ENCODE peak calls at places on chromosomes 13 and 19, in four cellular contexts. Z is NCI-H1105; G is hippocampal formation; N is stimulated activated CD4-positive, alpha-beta T cell treated with anti-CD3 and anti-CD28 coated beads, TNF-alpha, amount 100 ng/mL, for 48 hours. X is an unnamed sample.

GRCh38 chr13:94433055-94433947 is 46.2 kb downstream of the DCT start:
- DNase-seq in Z (no peak), G (no peak), N (no peak), X (no peak)

GRCh38 chr13:42883771-42884170 is 102.4 kb downstream of the FAM216B start:
- DNase-seq in Z (no peak), G (no peak), N (no peak), X (no peak)

GRCh38 chr13:108460043-108460442 is 169.4 kb upstream of the MYO16 start:
- DNase-seq in Z (no peak), G (no peak), N (no peak), X (no peak)

GRCh38 chr13:40152145-40152544 is 496.7 kb downstream of the COG6 start:
- DNase-seq in Z (no peak), G (no peak), N (no peak), X (no peak)

GRCh38 chr13:72144625-72145024 is 277.6 kb upstream of the DACH1 start:
- DNase-seq in Z (no peak), G (no peak), N (no peak), X (no peak)

GRCh38 chr19:45940515-45940805 is 25.9 kb upstream of the NANOS2 start:
- DNase-seq in Z (no peak), G (no peak), N (no peak), X (no peak)

GRCh38 chr19:373391-374182 is 29.0 kb upstream of the MIER2 start:
- DNase-seq in Z (no peak), G (no peak), N (no peak), X (no peak)

GRCh38 chr19:39927524-39928356 is 6.7 kb downstream of the FCGBP start:
- DNase-seq in Z (no peak), G (no peak), N (no peak), X (no peak)

GRCh38 chr19:40493778-40494177 is 27.0 kb downstream of the SPTBN4 start:
- DNase-seq in Z (no peak), G (no peak), N (no peak), X (no peak)

GRCh38 chr19:15629003-15629880 is 11.5 kb upstream of the CYP4F3 start:
- DNase-seq in Z (peak; percentile 48), G (peak; percentile 69), N (peak; percentile 81), X (peak; percentile 85)

GRCh38 chr13:23755040-23755439 is 134.2 kb downstream of the MIPEP start:
- DNase-seq in Z (no peak), G (no peak), N (no peak), X (no peak)

GRCh38 chr13:91721413-91721812 is 323.0 kb downstream of the GPC5 start:
- DNase-seq in Z (no peak), G (no peak), N (no peak), X (no peak)

GRCh38 chr19:16435238-16435911 is 36.4 kb downstream of the EPS15L1 start:
- DNase-seq in Z (no peak), G (no peak), N (no peak), X (no peak)

GRCh38 chr19:34504809-34505291 is 23.3 kb downstream of the WTIP start:
- DNase-seq in Z (no peak), G (no peak), N (no peak), X (no peak)

GRCh38 chr13:80116107-80116506 is 224.8 kb downstream of the SPRY2 start:
- DNase-seq in Z (no peak), G (no peak), N (no peak), X (no peak)

GRCh38 chr19:49692102-49692599 is 1.2 kb downstream of the CPT1C start:
- DNase-seq in Z (no peak), G (no peak), N (no peak), X (no peak)

GRCh38 chr13:96089749-96090239 is at the start of gene HS6ST3:
- DNase-seq in Z (peak; percentile 57), G (no peak), N (no peak), X (no peak)

GRCh38 chr13:91946498-91947070 is 548.2 kb downstream of the GPC5 start:
- DNase-seq in Z (no peak), G (no peak), N (no peak), X (no peak)

GRCh38 chr13:100803091-100803490 is 128.5 kb upstream of the TMTC4 start:
- DNase-seq in Z (no peak), G (no peak), N (no peak), X (no peak)

GRCh38 chr13:114229486-114229885 is 5.2 kb upstream of the CDC16 start:
- DNase-seq in Z (no peak), G (no peak), N (no peak), X (no peak)

GRCh38 chr19:35166100-35167063 is 11.8 kb downstream of the FXYD5 start:
- DNase-seq in Z (no peak), G (no peak), N (no peak), X (no peak)

GRCh38 chr19:4302238-4302630 is at the start of gene TMIGD2:
- DNase-seq in Z (no peak), G (no peak), N (no peak), X (no peak)

GRCh38 chr19:10113964-10114650 is 2.6 kb downstream of the P2RY11 start:
- DNase-seq in Z (no peak), G (no peak), N (no peak), X (no peak)

GRCh38 chr19:39377373-39378362 is 13.2 kb downstream of the PAF1 start:
- DNase-seq in Z (no peak), G (no peak), N (no peak), X (no peak)

GRCh38 chr13:97853550-97853949 is 99.9 kb upstream of the IPO5 start:
- DNase-seq in Z (no peak), G (no peak), N (no peak), X (no peak)

GRCh38 chr19:1904385-1905070 is 671 bp upstream of the ADAT3 start:
- DNase-seq in Z (no peak), G (peak; percentile 17), N (no peak), X (no peak)

GRCh38 chr19:57302020-57302465 is 18.2 kb upstream of the ZNF543 start:
- DNase-seq in Z (no peak), G (no peak), N (no peak), X (no peak)

GRCh38 chr19:54209058-54209747 is 8.5 kb downstream of the RPS9 start:
- DNase-seq in Z (no peak), G (no peak), N (no peak), X (peak; percentile 20)

GRCh38 chr13:43397110-43397509 is 373.7 kb downstream of the DNAJC15 start:
- DNase-seq in Z (no peak), G (no peak), N (no peak), X (no peak)

GRCh38 chr19:7636691-7637373 is at the start of gene STXBP2:
- DNase-seq in Z (peak; percentile 79), G (no peak), N (peak; percentile 93), X (peak; percentile 88)

GRCh38 chr13:99265823-99266426 is 7.7 kb upstream of the GPR18 start:
- DNase-seq in Z (no peak), G (no peak), N (no peak), X (no peak)

GRCh38 chr13:111325941-111326620 is 5.6 kb downstream of the TEX29 start:
- DNase-seq in Z (no peak), G (no peak), N (no peak), X (no peak)

GRCh38 chr19:40575326-40575725 is 1.3 kb upstream of the SHKBP1 start:
- DNase-seq in Z (no peak), G (no peak), N (no peak), X (no peak)

GRCh38 chr13:53783466-53783865 is 754.9 kb downstream of the OLFM4 start:
- DNase-seq in Z (peak; percentile 58), G (no peak), N (no peak), X (no peak)

GRCh38 chr19:21838646-21839045 is 2.7 kb upstream of the ZNF43 start:
- DNase-seq in Z (no peak), G (no peak), N (no peak), X (no peak)

GRCh38 chr19:40542197-40542859 is 34.3 kb upstream of the SHKBP1 start:
- DNase-seq in Z (peak; percentile 41), G (no peak), N (no peak), X (no peak)

GRCh38 chr13:95256086-95256485 is 45.2 kb downstream of the ABCC4 start:
- DNase-seq in Z (no peak), G (no peak), N (no peak), X (no peak)

GRCh38 chr19:39709026-39709872 is 5.0 kb downstream of the LGALS14 start:
- DNase-seq in Z (no peak), G (no peak), N (no peak), X (no peak)

GRCh38 chr19:14139944-14140343 is 3.6 kb upstream of the ASF1B start:
- DNase-seq in Z (no peak), G (no peak), N (no peak), X (no peak)